ENCODE peak calls at places on chromosomes 11 and 22, in five cellular contexts. E, D, Q, I and W are unnamed samples. For H3K27me3, the result is how much of the 10 kb centered on the place peaks cover.

GRCh38 chr11:12056112-12056511 is 47.7 kb upstream of the DKK3 start:
- DNase-seq in E (no peak), D (no peak), Q (no peak), I (no peak), W (no peak)

GRCh38 chr22:40889116-40889515 is 27.2 kb upstream of the DNAJB7 start:
- DNase-seq in E (no peak), D (no peak), Q (no peak), I (no peak), W (no peak)

GRCh38 chr11:17921620-17922473 is 91.0 kb downstream of the SERGEF start:
- DNase-seq in E (no peak), D (no peak), Q (no peak), I (no peak), W (no peak)

GRCh38 chr11:30853470-30853869 is 267.3 kb upstream of the MPPED2 start:
- DNase-seq in E (no peak), D (no peak), Q (no peak), I (no peak), W (no peak)

GRCh38 chr11:2166091-2166851 is 5.3 kb upstream of the INS start:
- DNase-seq in E (peak), D (no peak), Q (peak), I (peak), W (peak)

GRCh38 chr11:134196756-134197155 is 27.0 kb downstream of the NCAPD3 start:
- DNase-seq in E (no peak), D (no peak), Q (peak), I (no peak), W (peak)

GRCh38 chr11:2077061-2077802 is 62.0 kb downstream of the IGF2 start:
- DNase-seq in E (no peak), D (no peak), Q (no peak), I (no peak), W (no peak)

GRCh38 chr11:79637219-79637618 is 196.4 kb upstream of the TENM4 start:
- DNase-seq in E (no peak), D (no peak), Q (no peak), I (no peak), W (no peak)

GRCh38 chr11:90803366-90803765 is 580.5 kb upstream of the CHORDC1 start:
- DNase-seq in E (no peak), D (no peak), Q (no peak), I (no peak), W (no peak)

GRCh38 chr22:29158546-29158945 is 47.1 kb upstream of the EMID1 start:
- DNase-seq in E (no peak), D (no peak), Q (no peak), I (no peak), W (no peak)

GRCh38 chr11:111733009-111733408 is 33.2 kb downstream of the PPP2R1B start:
- DNase-seq in E (no peak), D (peak), Q (no peak), I (no peak), W (no peak)

GRCh38 chr11:124717421-124717785 is 22.3 kb upstream of the NRGN start:
- DNase-seq in E (no peak), D (no peak), Q (no peak), I (no peak), W (no peak)
- H3K27ac ChIP-seq in E (no peak), D (peak), Q (no peak), I (peak), W (no peak)

DNA sequence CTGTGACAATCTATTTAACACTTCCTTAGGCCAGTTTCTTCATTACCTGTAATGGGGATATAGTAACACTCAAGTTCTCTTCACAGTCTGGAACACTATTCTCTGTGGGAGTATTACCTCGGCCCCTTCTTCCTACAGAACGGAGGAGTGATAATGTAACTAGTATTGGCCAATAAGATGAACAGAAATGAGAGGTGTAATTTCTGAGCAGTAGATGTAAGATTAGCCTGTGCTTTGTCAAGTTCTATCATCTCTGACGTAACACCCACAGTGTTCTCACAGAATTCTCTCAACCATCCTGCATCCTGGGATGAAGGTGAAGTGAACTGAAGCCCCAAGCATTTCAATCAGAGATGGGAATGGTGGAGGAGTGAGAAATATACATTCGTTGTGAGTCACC is 65.2 kb upstream of the TOP3B start:
- DNase-seq in E (no peak), D (no peak), Q (no peak), I (no peak), W (no peak)
- H3K27me3 ChIP-seq in E (under half), D (under half), Q (under half), I (under half), W (under half)

GRCh38 chr11:64745219-64745522 is 1.2 kb upstream of the RASGRP2 start:
- DNase-seq in E (no peak), D (peak), Q (peak), I (peak), W (peak)

GRCh38 chr11:64744544-64745218 is 739 bp upstream of the RASGRP2 start:
- DNase-seq in E (no peak), D (no peak), Q (no peak), I (no peak), W (peak)

GRCh38 chr11:64746486-64746885 is 2.5 kb upstream of the RASGRP2 start:
- DNase-seq in E (peak), D (no peak), Q (no peak), I (no peak), W (no peak)

GRCh38 chr11:64743591-64744543 is at the start of gene RASGRP2:
- DNase-seq in E (peak), D (peak), Q (peak), I (peak), W (peak)

DNA sequence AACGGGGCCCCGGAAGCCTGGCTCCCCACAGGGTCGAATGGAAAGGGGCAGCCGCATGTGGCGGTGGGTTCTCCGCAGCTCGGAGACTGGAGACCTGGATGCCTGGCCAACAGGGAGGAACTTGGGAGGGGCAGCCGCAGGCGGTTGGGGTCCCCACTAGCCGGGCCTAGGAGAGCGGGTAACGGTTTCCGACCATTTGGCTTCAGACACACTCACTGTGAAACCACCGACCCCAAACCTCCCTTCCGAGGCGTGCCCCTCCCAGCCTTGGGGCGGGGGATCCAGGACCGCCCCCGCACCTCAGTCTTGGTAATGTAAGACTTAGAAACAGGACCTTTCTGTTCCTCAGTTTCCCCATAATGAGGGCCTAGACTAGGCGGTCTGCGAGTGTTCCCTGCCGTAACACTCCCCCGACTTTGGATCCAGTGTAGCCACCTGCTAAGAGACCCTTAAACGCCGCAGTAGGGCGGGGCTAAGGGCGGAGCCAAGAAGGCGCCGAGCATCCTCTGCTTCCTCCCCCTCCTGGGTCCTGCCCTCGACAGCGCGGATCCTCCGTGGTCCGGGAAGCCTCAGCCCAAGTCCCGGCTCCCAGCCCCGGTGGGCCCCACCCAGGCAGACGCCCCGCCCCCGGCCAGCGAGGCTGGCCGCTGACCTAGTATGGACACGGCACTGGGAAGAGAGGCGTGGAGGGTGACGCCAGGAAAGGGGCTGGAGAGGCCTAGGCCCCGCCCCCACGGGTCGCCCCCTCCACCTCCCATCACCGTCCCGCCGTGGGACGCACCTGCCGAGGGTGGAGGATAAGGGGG is 1.8 kb upstream of the RASGRP2 start:
- DNase-seq in E (peak), D (peak), Q (peak), I (peak), W (peak)
- H3K27ac ChIP-seq in E (no peak), D (peak), Q (peak), I (peak), W (peak)

GRCh38 chr11:33904128-33904527 is 12.3 kb upstream of the LMO2 start:
- DNase-seq in E (no peak), D (no peak), Q (no peak), I (no peak), W (no peak)
- H3K27me3 ChIP-seq in E (under half), D (under half), Q (under half), I (under half), W (under half)

GRCh38 chr22:42708393-42708792 is 12.3 kb downstream of the A4GALT start:
- DNase-seq in E (no peak), D (no peak), Q (no peak), I (no peak), W (no peak)
- H3K27ac ChIP-seq in E (no peak), D (no peak), Q (no peak), I (no peak), W (no peak)

DNA sequence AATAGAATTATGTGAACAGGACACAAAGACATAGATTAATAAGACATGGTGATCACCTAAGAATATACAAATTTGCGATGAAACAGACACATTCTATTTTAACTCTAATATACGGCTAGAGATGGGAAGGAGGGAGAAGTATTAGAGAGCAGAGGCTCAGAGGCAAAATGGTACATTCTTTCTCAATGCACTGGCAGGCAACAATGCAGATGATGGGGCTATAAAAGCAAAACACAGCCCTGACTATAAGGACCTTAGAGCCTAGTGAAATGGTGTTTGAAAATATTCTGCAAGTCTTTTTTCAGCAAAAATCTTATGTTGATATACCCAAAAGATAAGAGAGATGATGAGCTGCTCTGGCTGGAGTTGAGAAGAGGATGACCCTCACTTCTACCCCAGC is 13.1 kb downstream of the TCF20 start:
- DNase-seq in E (no peak), D (no peak), Q (no peak), I (no peak), W (no peak)
- H3K27me3 ChIP-seq in E (under half), D (under half), Q (under half), I (under half), W (under half)

DNA sequence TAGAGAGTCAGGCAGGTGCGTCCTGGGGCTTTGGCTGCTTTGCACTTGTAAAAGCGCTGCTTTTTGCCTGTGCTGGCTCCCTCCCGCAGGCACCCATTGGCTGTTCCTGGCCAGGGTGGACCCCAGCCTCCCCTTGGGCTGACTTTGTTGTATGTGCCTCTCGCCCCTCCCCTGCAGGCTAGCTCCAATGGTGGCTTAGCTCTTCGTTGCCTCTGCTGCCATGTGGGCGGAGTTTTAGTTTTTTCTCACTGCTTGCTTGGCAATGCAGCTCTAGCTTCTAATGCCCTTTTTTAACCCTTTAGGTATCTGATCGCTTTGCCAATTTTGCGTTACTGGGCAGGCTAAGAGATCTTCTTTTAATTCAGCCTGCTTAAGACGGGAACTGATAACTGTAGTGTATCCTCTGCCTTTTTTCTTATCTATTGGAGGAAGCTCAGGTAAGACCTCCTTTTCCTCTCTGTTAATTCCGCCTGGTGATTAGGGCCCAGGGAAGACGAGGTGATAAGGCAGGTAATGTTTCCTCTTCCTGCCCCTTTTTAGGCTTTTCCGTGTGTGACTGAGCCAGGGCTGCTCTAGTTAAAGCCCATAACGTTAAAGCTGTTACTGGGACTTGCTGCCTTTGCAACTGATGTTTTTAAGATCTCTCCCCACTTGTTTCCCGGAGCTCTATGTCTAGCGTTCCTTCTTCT is 11.8 kb upstream of the GLYATL1 start:
- DNase-seq in E (peak), D (no peak), Q (peak), I (no peak), W (no peak)
- H3K27ac ChIP-seq in E (no peak), D (no peak), Q (no peak), I (no peak), W (no peak)

GRCh38 chr22:37680191-37680851 is 4.9 kb downstream of the LGALS1 start:
- DNase-seq in E (no peak), D (no peak), Q (no peak), I (no peak), W (no peak)
- H3K27me3 ChIP-seq in E (under half), D (under half), Q (under half), I (under half), W (under half)

GRCh38 chr11:46953093-46953492 is 16.5 kb downstream of the CSTPP1 start:
- DNase-seq in E (no peak), D (no peak), Q (no peak), I (no peak), W (no peak)
- H3K27ac ChIP-seq in E (no peak), D (no peak), Q (no peak), I (no peak), W (no peak)

GRCh38 chr11:118640332-118641154 is 33.1 kb downstream of the PHLDB1 start:
- DNase-seq in E (no peak), D (no peak), Q (no peak), I (no peak), W (no peak)
- H3K27me3 ChIP-seq in E (under half), D (under half), Q (under half), I (under half), W (under half)